ENCODE peak calls at places on chromosomes 13 and 19, in ten cellular contexts. G is endodermal cell; S is naive thymus-derived CD4-positive, alpha-beta T cell; C is left ventricle myocardium inferior; R is effector memory CD4-positive, alpha-beta T cell; D is thoracic aorta; W is ascending aorta; N is adipocyte; O is cardiac muscle cell; F is mucosa of descending colon. V is an unnamed sample.
A peak's percentile ranks its signal among the peaks of the same experiment; 100 is the strongest.

GRCh38 chr13:101579291-101579802 is 126.9 kb downstream of the ITGBL1 start:
- DNase-seq in G (no peak), S (no peak), C (no peak), R (no peak), D (no peak), W (no peak), N (peak; percentile 83), O (peak; percentile 18), F (no peak), V (no peak)

GRCh38 chr19:42143341-42144234 is 11.3 kb upstream of the POU2F2 start:
- DNase-seq in G (peak; percentile 92), S (no peak), C (no peak), R (no peak), D (no peak), W (no peak), N (peak; percentile 53), O (peak; percentile 85), F (no peak), V (no peak)

GRCh38 chr19:12991296-12991695 is 4.0 kb upstream of the NFIX start:
- DNase-seq in G (no peak), S (no peak), C (no peak), R (no peak), D (no peak), W (no peak), N (no peak), O (no peak), F (no peak), V (no peak)

GRCh38 chr13:100630564-100630963 is 42.0 kb upstream of the GGACT start:
- DNase-seq in G (no peak), S (no peak), C (no peak), R (no peak), D (no peak), W (no peak), N (no peak), O (no peak), F (no peak), V (no peak)

GRCh38 chr19:40908981-40909380 is 26.9 kb upstream of the CYP2A7 start:
- DNase-seq in G (no peak), S (peak; percentile 31), C (no peak), R (no peak), D (no peak), W (no peak), N (no peak), O (peak; percentile 36), F (no peak), V (no peak)

GRCh38 chr13:75978815-75979214 is 342.7 kb downstream of the LMO7 start:
- DNase-seq in G (no peak), S (no peak), C (no peak), R (no peak), D (no peak), W (no peak), N (no peak), O (no peak), F (no peak), V (no peak)

GRCh38 chr19:708154-709141 is at the start of gene PALM:
- DNase-seq in G (peak; percentile 87), S (no peak), C (peak; percentile 48), R (no peak), D (no peak), W (no peak), N (peak; percentile 80), O (peak; percentile 81), F (no peak), V (no peak)

GRCh38 chr19:37506387-37507166 is at the start of gene ZNF793:
- DNase-seq in G (peak; percentile 94), S (peak; percentile 84), C (peak; percentile 85), R (peak; percentile 57), D (peak; percentile 45), W (peak; percentile 89), N (peak; percentile 36), O (peak; percentile 90), F (peak; percentile 85), V (peak; percentile 80)

GRCh38 chr13:30666113-30666512 is 48.4 kb downstream of the USPL1 start:
- DNase-seq in G (peak; percentile 74), S (no peak), C (no peak), R (no peak), D (no peak), W (no peak), N (no peak), O (peak; percentile 41), F (no peak), V (no peak)

GRCh38 chr13:110444226-110444653 is 117.3 kb downstream of the RAB20 start:
- DNase-seq in G (no peak), S (no peak), C (peak; percentile 31), R (no peak), D (no peak), W (peak; percentile 75), N (peak; percentile 19), O (no peak), F (no peak), V (no peak)

GRCh38 chr13:113976711-113977684 is 3.1 kb upstream of the C13orf46 start:
- DNase-seq in G (no peak), S (no peak), C (no peak), R (no peak), D (peak; percentile 2), W (no peak), N (peak; percentile 73), O (no peak), F (peak; percentile 17), V (no peak)

GRCh38 chr13:113979791-113980471 is 6.1 kb upstream of the C13orf46 start:
- DNase-seq in G (no peak), S (peak; percentile 4), C (no peak), R (no peak), D (no peak), W (no peak), N (no peak), O (no peak), F (peak; percentile 19), V (no peak)

GRCh38 chr13:113977976-113978375 is 4.1 kb upstream of the C13orf46 start:
- DNase-seq in G (no peak), S (no peak), C (no peak), R (no peak), D (no peak), W (no peak), N (no peak), O (no peak), F (peak; percentile 18), V (no peak)

GRCh38 chr13:113980489-113981064 is 6.7 kb upstream of the C13orf46 start:
- DNase-seq in G (no peak), S (no peak), C (peak; percentile 2), R (no peak), D (no peak), W (no peak), N (no peak), O (no peak), F (peak; percentile 27), V (no peak)

DNA sequence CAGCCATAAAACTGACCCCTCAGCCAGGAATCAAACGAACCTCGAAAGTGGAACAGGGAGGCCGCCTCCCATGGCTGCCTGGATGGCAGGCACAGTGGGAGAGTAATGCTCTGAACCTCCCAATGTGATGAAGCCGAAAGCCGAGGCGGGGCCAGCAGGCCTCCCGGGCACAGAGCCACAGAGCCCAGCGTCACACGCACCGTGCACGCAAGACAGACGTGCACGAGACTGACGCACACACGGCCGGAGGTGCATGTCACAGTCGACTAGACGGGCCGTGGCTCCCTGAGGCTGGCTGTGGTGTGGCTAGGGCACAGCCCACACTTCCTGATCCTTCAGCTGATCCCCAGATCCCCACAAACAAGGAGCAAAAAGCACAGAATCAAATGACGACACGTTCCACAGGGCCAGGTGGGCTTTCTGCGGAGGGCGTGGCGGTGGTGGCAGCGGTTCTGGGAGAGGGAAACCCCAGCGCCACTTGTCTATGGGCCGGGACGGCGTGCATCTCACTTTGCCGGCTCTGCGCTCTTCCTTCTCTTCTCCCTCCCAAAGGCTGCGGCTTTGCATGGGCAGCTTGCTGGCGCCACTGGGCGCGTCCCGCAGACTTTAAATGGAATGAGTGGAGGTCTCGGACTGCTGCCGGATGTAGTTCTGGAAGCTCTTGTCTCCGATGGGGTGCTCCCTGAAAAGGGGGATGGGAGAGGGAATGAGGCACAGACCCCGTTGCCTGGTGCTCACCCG is 5.0 kb upstream of the C13orf46 start:
- DNase-seq in G (no peak), S (peak; percentile 4), C (no peak), R (no peak), D (no peak), W (no peak), N (no peak), O (no peak), F (peak; percentile 25), V (no peak)
- H3K36me3 ChIP-seq in G (no peaks in the 10 kb centered on the region), S (peaks cover 40% of the 10 kb centered on the region), C (peaks cover 53% of the 10 kb centered on the region), R (peaks cover 83% of the 10 kb centered on the region), D (peaks cover 38% of the 10 kb centered on the region), W (peaks cover 61% of the 10 kb centered on the region), N (peaks cover 61% of the 10 kb centered on the region), O (peaks cover 2% of the 10 kb centered on the region), F (no peaks in the 10 kb centered on the region), V (no peaks in the 10 kb centered on the region)

GRCh38 chr13:51541809-51542258 is 42.4 kb upstream of the WDFY2 start:
- DNase-seq in G (no peak), S (no peak), C (peak; percentile 22), R (no peak), D (no peak), W (no peak), N (no peak), O (peak; percentile 24), F (peak; percentile 43), V (peak; percentile 28)
- H3K36me3 ChIP-seq in G (no peaks in the 10 kb centered on the region), S (no peaks in the 10 kb centered on the region), C (no peaks in the 10 kb centered on the region), R (no peaks in the 10 kb centered on the region), D (no peaks in the 10 kb centered on the region), W (no peaks in the 10 kb centered on the region), N (no peaks in the 10 kb centered on the region), O (no peaks in the 10 kb centered on the region), F (no peaks in the 10 kb centered on the region), V (no peaks in the 10 kb centered on the region)

GRCh38 chr13:28533441-28534166 is 38.7 kb upstream of the FLT1 start:
- DNase-seq in G (no peak), S (no peak), C (no peak), R (no peak), D (no peak), W (no peak), N (no peak), O (no peak), F (no peak), V (no peak)
- H3K36me3 ChIP-seq in G (no peaks in the 10 kb centered on the region), S (no peaks in the 10 kb centered on the region), C (no peaks in the 10 kb centered on the region), R (no peaks in the 10 kb centered on the region), D (no peaks in the 10 kb centered on the region), W (no peaks in the 10 kb centered on the region), N (no peaks in the 10 kb centered on the region), O (no peaks in the 10 kb centered on the region), F (no peaks in the 10 kb centered on the region), V (no peaks in the 10 kb centered on the region)

GRCh38 chr13:40799508-40799907 is 10.1 kb downstream of the SLC25A15 start:
- DNase-seq in G (no peak), S (no peak), C (no peak), R (no peak), D (no peak), W (no peak), N (no peak), O (no peak), F (no peak), V (no peak)

GRCh38 chr13:40798380-40798779 is 9.0 kb downstream of the SLC25A15 start:
- DNase-seq in G (no peak), S (peak; percentile 20), C (no peak), R (no peak), D (no peak), W (no peak), N (no peak), O (no peak), F (no peak), V (no peak)

GRCh38 chr13:40800559-40800958 is 11.1 kb downstream of the SLC25A15 start:
- DNase-seq in G (no peak), S (no peak), C (no peak), R (no peak), D (no peak), W (no peak), N (no peak), O (no peak), F (no peak), V (no peak)

GRCh38 chr13:40803316-40803715 is 13.9 kb downstream of the SLC25A15 start:
- DNase-seq in G (no peak), S (no peak), C (no peak), R (no peak), D (no peak), W (no peak), N (no peak), O (no peak), F (no peak), V (no peak)

GRCh38 chr13:40801255-40802217 is 12.1 kb downstream of the SLC25A15 start:
- DNase-seq in G (no peak), S (no peak), C (no peak), R (no peak), D (no peak), W (no peak), N (no peak), O (no peak), F (no peak), V (no peak)
- H3K36me3 ChIP-seq in G (peaks cover 30% of the 10 kb centered on the region), S (no peaks in the 10 kb centered on the region), C (peaks cover 52% of the 10 kb centered on the region), R (peaks cover 33% of the 10 kb centered on the region), D (peaks cover 17% of the 10 kb centered on the region), W (peaks cover 22% of the 10 kb centered on the region), N (peaks cover 47% of the 10 kb centered on the region), O (peaks cover 25% of the 10 kb centered on the region), F (no peaks in the 10 kb centered on the region), V (no peaks in the 10 kb centered on the region)

V was measured in colonic mucosa.